ENCODE peak calls at places on chromosome 12, in four cellular contexts. H is H1, E is HepG2, Q is K562. R is an unnamed sample.

GRCh38 chr12:54421873-54422250 is 2.8 kb upstream of the ITGA5 start:
- DNase-seq in H (no peak), E (no peak), Q (no peak), R (no peak)

GRCh38 chr12:16604853-16605252 is 1.1 kb downstream of the LMO3 start:
- DNase-seq in H (peak), E (no peak), Q (no peak), R (no peak)

GRCh38 chr12:1936406-1937320 is 18.2 kb upstream of the CACNA2D4 start:
- DNase-seq in H (peak), E (no peak), Q (no peak), R (no peak)

GRCh38 chr12:9798008-9798619 is 29.2 kb upstream of the KLRF1 start:
- DNase-seq in H (no peak), E (peak), Q (peak), R (peak)

GRCh38 chr12:89379100-89379838 is 27.0 kb upstream of the DUSP6 start:
- DNase-seq in H (no peak), E (peak), Q (no peak), R (no peak)

GRCh38 chr12:6263931-6264330 is 46.6 kb upstream of the PLEKHG6 start:
- DNase-seq in H (no peak), E (peak), Q (peak), R (no peak)

GRCh38 chr12:73656375-73656774 is 881.3 kb upstream of the ATXN7L3B start:
- DNase-seq in H (no peak), E (no peak), Q (no peak), R (no peak)

GRCh38 chr12:111569363-111570089 is 29.6 kb downstream of the ATXN2 start:
- DNase-seq in H (peak), E (no peak), Q (no peak), R (no peak)

GRCh38 chr12:78970041-78970440 is 105.5 kb downstream of the SYT1 start:
- DNase-seq in H (no peak), E (no peak), Q (no peak), R (no peak)

GRCh38 chr12:111893287-111893686 is 51.3 kb downstream of the MAPKAPK5 start:
- DNase-seq in H (no peak), E (no peak), Q (no peak), R (no peak)

GRCh38 chr12:34406996-34407300 is 384.7 kb downstream of the ALG10 start:
- DNase-seq in H (no peak), E (no peak), Q (no peak), R (no peak)

GRCh38 chr12:121804417-121805111 is 755 bp downstream of the SETD1B start:
- DNase-seq in H (no peak), E (peak), Q (peak), R (no peak)

GRCh38 chr12:75844049-75844448 is 187.5 kb downstream of the PHLDA1 start:
- DNase-seq in H (no peak), E (no peak), Q (no peak), R (no peak)

GRCh38 chr12:47270782-47271664 is 191.3 kb upstream of the AMIGO2 start:
- DNase-seq in H (no peak), E (no peak), Q (no peak), R (no peak)

GRCh38 chr12:109951136-109951535 is 45.0 kb downstream of the GIT2 start:
- DNase-seq in H (no peak), E (no peak), Q (no peak), R (no peak)

GRCh38 chr12:77213316-77213715 is 147.9 kb upstream of the E2F7 start:
- DNase-seq in H (no peak), E (no peak), Q (no peak), R (no peak)

GRCh38 chr12:47160296-47161244 is 80.8 kb upstream of the AMIGO2 start:
- DNase-seq in H (no peak), E (no peak), Q (no peak), R (no peak)

GRCh38 chr12:124491856-124492420 is 75.5 kb downstream of the NCOR2 start:
- DNase-seq in H (no peak), E (no peak), Q (no peak), R (no peak)

GRCh38 chr12:2933586-2933985 is 25.6 kb upstream of the TEAD4 start:
- DNase-seq in H (no peak), E (no peak), Q (no peak), R (no peak)

GRCh38 chr12:22899184-22899583 is 274.2 kb downstream of the ETNK1 start:
- DNase-seq in H (no peak), E (no peak), Q (peak), R (no peak)

GRCh38 chr12:52020539-52021336 is 14.0 kb downstream of the TAMALIN start:
- DNase-seq in H (peak), E (peak), Q (peak), R (no peak)

GRCh38 chr12:19998968-19999792 is 369.2 kb upstream of the PDE3A start:
- DNase-seq in H (no peak), E (no peak), Q (no peak), R (no peak)

GRCh38 chr12:77493769-77494168 is 336.9 kb upstream of the NAV3 start:
- DNase-seq in H (no peak), E (no peak), Q (no peak), R (no peak)

GRCh38 chr12:95967301-95967700 is 24.2 kb downstream of the AMDHD1 start:
- DNase-seq in H (no peak), E (no peak), Q (no peak), R (no peak)

GRCh38 chr12:6869049-6870021 is 2.0 kb downstream of the TPI1 start:
- DNase-seq in H (peak), E (peak), Q (peak), R (peak)

GRCh38 chr12:20140751-20141150 is 227.6 kb upstream of the PDE3A start:
- DNase-seq in H (no peak), E (no peak), Q (no peak), R (no peak)

GRCh38 chr12:20711846-20712245 is 16.7 kb downstream of the SLCO1C1 start:
- DNase-seq in H (no peak), E (no peak), Q (no peak), R (no peak)

GRCh38 chr12:68971404-68971803 is 38.4 kb upstream of the CPM start:
- DNase-seq in H (no peak), E (no peak), Q (no peak), R (no peak)

GRCh38 chr12:10408842-10409241 is 715 bp downstream of the KLRC4 start:
- DNase-seq in H (no peak), E (no peak), Q (no peak), R (no peak)

GRCh38 chr12:68406134-68406576 is 74.0 kb upstream of the MDM1 start:
- DNase-seq in H (peak), E (peak), Q (peak), R (no peak)

GRCh38 chr12:6542209-6543009 is 8.1 kb downstream of the GAPDH start:
- DNase-seq in H (no peak), E (peak), Q (no peak), R (no peak)

GRCh38 chr12:27261866-27262265 is 17.8 kb downstream of the STK38L start:
- DNase-seq in H (no peak), E (no peak), Q (no peak), R (no peak)

GRCh38 chr12:1877169-1877878 is 41.1 kb downstream of the CACNA2D4 start:
- DNase-seq in H (peak), E (peak), Q (no peak), R (no peak)

GRCh38 chr12:101619026-101619827 is 24.5 kb downstream of the MYBPC1 start:
- DNase-seq in H (no peak), E (no peak), Q (no peak), R (no peak)

GRCh38 chr12:117855165-117855564 is 113.6 kb downstream of the KSR2 start:
- DNase-seq in H (no peak), E (no peak), Q (no peak), R (no peak)

GRCh38 chr12:54038760-54039414 is 6.0 kb downstream of the HOXC5 start:
- DNase-seq in H (no peak), E (no peak), Q (no peak), R (no peak)

GRCh38 chr12:67239061-67239460 is 30.1 kb upstream of the CAND1 start:
- DNase-seq in H (no peak), E (no peak), Q (no peak), R (no peak)

GRCh38 chr12:103561174-103561573 is 25.9 kb upstream of the STAB2 start:
- DNase-seq in H (no peak), E (no peak), Q (no peak), R (no peak)

GRCh38 chr12:72234871-72235270 is 37.3 kb upstream of the TRHDE start:
- DNase-seq in H (no peak), E (no peak), Q (no peak), R (no peak)

DNA sequence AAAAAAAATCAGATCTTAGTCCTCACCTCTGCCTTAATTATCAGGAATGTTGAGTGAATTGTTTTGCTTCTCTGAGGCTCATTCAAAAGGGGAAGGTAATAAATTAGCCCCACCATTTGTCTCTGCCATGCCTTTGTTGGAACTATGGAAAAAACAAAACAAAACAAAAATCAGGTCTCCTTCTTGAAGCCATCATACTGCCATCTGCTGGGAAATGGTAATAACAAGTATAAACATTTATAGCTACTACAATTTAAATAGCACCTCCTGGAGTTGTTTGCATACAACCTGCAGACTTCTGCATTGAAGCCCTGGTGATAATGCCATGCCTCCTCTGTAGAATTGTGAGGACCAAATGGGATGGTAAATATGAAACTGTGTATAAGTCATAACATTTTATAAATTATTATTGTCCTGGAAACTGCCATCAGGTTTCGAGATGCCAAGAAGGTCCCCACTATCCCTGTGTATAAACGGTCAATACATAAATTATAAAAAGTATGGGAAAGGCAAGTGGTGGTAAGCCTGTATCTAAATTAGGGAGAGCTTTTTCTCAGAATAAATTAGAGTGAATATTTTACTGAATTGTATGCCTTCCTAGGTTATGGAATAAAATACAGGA is 87.2 kb upstream of the FGD4 start:
- DNase-seq in H (no peak), E (peak), Q (peak), R (peak)
- TF ChIP-seq CBX5 in H (no peak), E (no peak), Q (no peak), R (no peak)

DNA sequence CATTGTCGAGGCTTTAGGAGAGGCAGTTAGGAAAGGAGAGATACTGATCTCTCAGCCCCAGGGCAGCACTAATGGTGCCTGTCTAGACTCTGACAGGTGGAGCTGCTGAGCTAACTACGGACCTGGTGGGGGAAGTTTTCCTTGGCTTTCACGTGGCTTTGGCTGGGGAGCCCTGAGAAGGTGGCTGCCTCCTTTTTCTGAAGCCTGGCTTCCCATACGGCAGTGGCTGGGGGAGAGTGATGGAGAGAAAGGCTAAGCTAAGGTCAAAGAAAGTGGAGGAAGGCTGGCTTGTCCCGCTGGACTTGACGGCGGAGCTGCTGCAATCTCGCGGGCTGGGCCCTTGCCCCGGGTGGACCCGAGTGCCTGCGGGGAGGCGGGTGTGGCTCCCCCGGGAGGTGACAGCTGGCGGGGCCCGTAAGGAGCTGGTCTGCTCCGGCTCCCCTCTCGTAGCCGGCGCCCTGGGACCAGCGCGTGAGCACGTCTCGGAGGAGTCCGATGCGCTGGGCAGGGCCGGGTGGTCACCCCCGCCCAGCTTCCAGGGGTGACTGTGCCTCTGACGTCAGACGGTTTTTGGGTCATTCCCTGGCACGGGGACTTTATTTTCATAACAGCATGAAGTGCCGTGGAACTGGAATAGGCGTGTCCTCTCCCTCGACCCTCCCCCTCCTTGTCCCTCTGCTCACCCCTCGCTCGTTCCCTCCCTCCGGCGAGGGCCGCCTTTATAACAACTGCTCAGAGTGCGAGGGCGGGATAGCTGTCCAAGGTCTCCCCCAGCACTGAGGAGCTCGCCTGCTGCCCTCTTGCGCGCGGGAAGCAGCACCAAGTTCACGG is at the start of gene GPRC5A:
- DNase-seq in H (peak), E (peak), Q (peak), R (no peak)
- TF ChIP-seq CBX5 in H (no peak), E (no peak), Q (no peak), R (no peak)

GRCh38 chr12:120121766-120122293 is 5.3 kb upstream of the RAB35 start:
- DNase-seq in H (no peak), E (peak), Q (no peak), R (peak)
- TF ChIP-seq CBX5 in H (no peak), E (no peak), Q (no peak), R (peak)

GRCh38 chr12:93500667-93501066 is 33.4 kb downstream of the MRPL42 start:
- DNase-seq in H (no peak), E (no peak), Q (no peak), R (no peak)
- TF ChIP-seq CBX5 in H (no peak), E (no peak), Q (no peak), R (no peak)

DNA sequence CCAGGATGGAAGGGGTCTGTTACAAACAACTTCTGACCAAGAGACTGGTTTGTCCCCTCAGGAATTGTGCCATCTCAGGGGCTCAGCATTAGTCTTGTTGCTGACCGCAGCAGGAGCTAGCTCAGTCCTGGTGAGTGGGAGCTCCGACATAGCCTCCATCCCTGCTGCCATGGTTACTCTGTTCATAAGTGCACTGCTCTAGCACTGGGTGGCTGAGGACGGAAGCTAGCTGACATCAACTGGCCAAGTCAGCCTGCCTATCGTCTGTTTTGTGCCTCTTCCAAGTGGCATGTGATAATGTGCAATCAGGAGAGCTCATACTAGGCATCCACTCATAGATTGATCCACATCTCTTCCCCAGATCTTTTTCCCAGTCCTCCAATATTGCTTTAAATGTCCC is 7.5 kb downstream of the SLC17A8 start:
- DNase-seq in H (no peak), E (no peak), Q (no peak), R (no peak)
- TF ChIP-seq CBX5 in H (no peak), E (no peak), Q (no peak), R (no peak)

R was measured in GM12878.